ENCODE peak calls at places on chromosome 9, in seven cellular contexts. One of them, this sample, is unnamed.

GRCh38 chr9:91053824-91054223 is 252.2 kb downstream of the SYK start:
- DNase-seq in OCI-LY7: no peak
- DNase-seq in body of pancreas: no peak
- DNase-seq in cardiac muscle cell: no peak
- DNase-seq in fibroblast of lung: no peak
- DNase-seq in astrocyte: no peak
- DNase-seq in ascending aorta: no peak
- DNase-seq in this sample: no peak

GRCh38 chr9:93476924-93477323 is 23.5 kb upstream of the FAM120AOS start:
- DNase-seq in cardiac muscle cell: peak; percentile 31
- DNase-seq in OCI-LY7: no peak
- DNase-seq in body of pancreas: no peak
- DNase-seq in astrocyte: no peak
- DNase-seq in fibroblast of lung: no peak
- DNase-seq in ascending aorta: no peak
- DNase-seq in this sample: no peak

GRCh38 chr9:129166962-129167557 is 11.0 kb downstream of the IER5L start:
- DNase-seq in OCI-LY7: peak; percentile 50
- DNase-seq in ascending aorta: no peak
- DNase-seq in cardiac muscle cell: no peak
- DNase-seq in body of pancreas: peak; percentile 94
- DNase-seq in astrocyte: peak; percentile 67
- DNase-seq in fibroblast of lung: peak; percentile 75
- DNase-seq in this sample: peak; percentile 89

GRCh38 chr9:136484153-136485048 is 1.6 kb upstream of the SEC16A start:
- DNase-seq in ascending aorta: no peak
- DNase-seq in body of pancreas: peak; percentile 68
- DNase-seq in fibroblast of lung: no peak
- DNase-seq in astrocyte: no peak
- DNase-seq in OCI-LY7: no peak
- DNase-seq in cardiac muscle cell: no peak
- DNase-seq in this sample: peak; percentile 81

GRCh38 chr9:6902423-6902822 is 144.7 kb downstream of the KDM4C start:
- DNase-seq in OCI-LY7: no peak
- DNase-seq in astrocyte: peak; percentile 39
- DNase-seq in cardiac muscle cell: no peak
- DNase-seq in body of pancreas: no peak
- DNase-seq in fibroblast of lung: peak; percentile 17
- DNase-seq in ascending aorta: no peak
- DNase-seq in this sample: no peak

GRCh38 chr9:124007468-124008306 is 3.9 kb upstream of the LHX2 start:
- DNase-seq in astrocyte: no peak
- DNase-seq in body of pancreas: no peak
- DNase-seq in OCI-LY7: no peak
- DNase-seq in ascending aorta: no peak
- DNase-seq in fibroblast of lung: no peak
- DNase-seq in cardiac muscle cell: no peak
- DNase-seq in this sample: no peak

GRCh38 chr9:17138503-17138902 is 3.7 kb downstream of the CNTLN start:
- DNase-seq in fibroblast of lung: no peak
- DNase-seq in OCI-LY7: no peak
- DNase-seq in astrocyte: no peak
- DNase-seq in ascending aorta: no peak
- DNase-seq in body of pancreas: no peak
- DNase-seq in cardiac muscle cell: no peak
- DNase-seq in this sample: no peak

GRCh38 chr9:122941560-122942234 is 877 bp downstream of the RABGAP1 start:
- DNase-seq in body of pancreas: no peak
- DNase-seq in astrocyte: peak; percentile 70
- DNase-seq in cardiac muscle cell: peak; percentile 52
- DNase-seq in ascending aorta: no peak
- DNase-seq in fibroblast of lung: peak; percentile 50
- DNase-seq in OCI-LY7: no peak
- DNase-seq in this sample: no peak

GRCh38 chr9:137049544-137050449 is 3.8 kb upstream of the NPDC1 start:
- DNase-seq in ascending aorta: no peak
- DNase-seq in body of pancreas: peak; percentile 79
- DNase-seq in OCI-LY7: peak; percentile 62
- DNase-seq in cardiac muscle cell: peak; percentile 81
- DNase-seq in astrocyte: no peak
- DNase-seq in fibroblast of lung: peak; percentile 58
- DNase-seq in this sample: no peak

GRCh38 chr9:119418721-119419120 is 49.5 kb upstream of the BRINP1 start:
- DNase-seq in body of pancreas: no peak
- DNase-seq in OCI-LY7: no peak
- DNase-seq in cardiac muscle cell: no peak
- DNase-seq in ascending aorta: no peak
- DNase-seq in astrocyte: no peak
- DNase-seq in fibroblast of lung: no peak
- DNase-seq in this sample: no peak

GRCh38 chr9:76646249-76646648 is 118.0 kb upstream of the PCA3 start:
- DNase-seq in OCI-LY7: no peak
- DNase-seq in cardiac muscle cell: no peak
- DNase-seq in astrocyte: peak; percentile 77
- DNase-seq in fibroblast of lung: no peak
- DNase-seq in body of pancreas: no peak
- DNase-seq in ascending aorta: no peak
- DNase-seq in this sample: no peak

GRCh38 chr9:133370680-133371079 is 5.2 kb downstream of the SURF4 start:
- DNase-seq in astrocyte: no peak
- DNase-seq in fibroblast of lung: no peak
- DNase-seq in cardiac muscle cell: no peak
- DNase-seq in ascending aorta: no peak
- DNase-seq in body of pancreas: peak; percentile 64
- DNase-seq in OCI-LY7: no peak
- DNase-seq in this sample: no peak

GRCh38 chr9:115385383-115386122 is 267.6 kb upstream of the TNC start:
- DNase-seq in astrocyte: no peak
- DNase-seq in body of pancreas: no peak
- DNase-seq in cardiac muscle cell: no peak
- DNase-seq in OCI-LY7: no peak
- DNase-seq in fibroblast of lung: no peak
- DNase-seq in ascending aorta: no peak
- DNase-seq in this sample: no peak

GRCh38 chr9:126222835-126223431 is 103.7 kb upstream of the MVB12B start:
- DNase-seq in astrocyte: no peak
- DNase-seq in ascending aorta: no peak
- DNase-seq in OCI-LY7: no peak
- DNase-seq in body of pancreas: no peak
- DNase-seq in cardiac muscle cell: no peak
- DNase-seq in fibroblast of lung: no peak
- DNase-seq in this sample: no peak

GRCh38 chr9:21656776-21657637 is 145.4 kb upstream of the MTAP start:
- DNase-seq in cardiac muscle cell: no peak
- DNase-seq in body of pancreas: no peak
- DNase-seq in OCI-LY7: no peak
- DNase-seq in astrocyte: peak; percentile 94
- DNase-seq in fibroblast of lung: peak; percentile 86
- DNase-seq in ascending aorta: no peak
- DNase-seq in this sample: no peak

GRCh38 chr9:73183917-73184861 is 32.5 kb downstream of the ANXA1 start:
- DNase-seq in body of pancreas: no peak
- DNase-seq in fibroblast of lung: peak; percentile 77
- DNase-seq in OCI-LY7: peak; percentile 52
- DNase-seq in ascending aorta: no peak
- DNase-seq in cardiac muscle cell: peak; percentile 46
- DNase-seq in astrocyte: no peak
- DNase-seq in this sample: no peak

GRCh38 chr9:96175001-96175400 is 127.0 kb downstream of the HSD17B3 start:
- DNase-seq in OCI-LY7: no peak
- DNase-seq in fibroblast of lung: no peak
- DNase-seq in body of pancreas: no peak
- DNase-seq in astrocyte: no peak
- DNase-seq in ascending aorta: no peak
- DNase-seq in cardiac muscle cell: no peak
- DNase-seq in this sample: no peak
- H3K27ac ChIP-seq in OCI-LY7: no peak overlapping the region
- H3K27ac ChIP-seq in fibroblast of lung: no peak overlapping the region
- H3K27ac ChIP-seq in body of pancreas: no peak overlapping the region
- H3K27ac ChIP-seq in astrocyte: no peak overlapping the region
- H3K27ac ChIP-seq in ascending aorta: no peak overlapping the region
- H3K27ac ChIP-seq in cardiac muscle cell: peak overlapping the region; percentile 54
- H3K27ac ChIP-seq in this sample: no peak overlapping the region

DNA sequence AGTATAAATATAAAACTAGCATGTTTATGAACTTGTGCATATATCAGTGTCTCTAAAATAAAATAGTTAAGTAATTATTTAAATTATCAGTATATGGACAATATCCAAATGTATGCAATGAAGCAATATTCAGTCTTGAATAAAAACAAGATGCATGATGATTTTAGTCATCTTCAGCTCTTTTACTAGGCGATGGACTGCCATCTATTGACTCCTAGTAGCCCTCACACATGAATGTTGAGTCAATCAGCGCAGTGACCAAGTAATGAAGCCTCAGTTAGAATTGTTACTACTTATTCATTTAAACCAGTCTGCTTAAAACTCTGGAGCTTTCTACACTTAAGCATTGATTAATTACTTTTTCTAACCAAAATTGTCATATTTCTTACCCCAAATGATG is 92.9 kb upstream of the GRHPR start:
- DNase-seq in body of pancreas: no peak
- DNase-seq in fibroblast of lung: peak; percentile 69
- DNase-seq in OCI-LY7: peak; percentile 88
- DNase-seq in astrocyte: peak; percentile 10
- DNase-seq in ascending aorta: no peak
- DNase-seq in cardiac muscle cell: peak; percentile 9
- DNase-seq in this sample: no peak
- H3K4me1 ChIP-seq in body of pancreas: peaks cover 36% of the 10 kb centered on the region
- H3K4me1 ChIP-seq in fibroblast of lung: no peaks in the 10 kb centered on the region
- H3K4me1 ChIP-seq in OCI-LY7: peaks cover 99% of the 10 kb centered on the region
- H3K4me1 ChIP-seq in astrocyte: peaks cover under 1% of the 10 kb centered on the region
- H3K4me1 ChIP-seq in ascending aorta: no peaks in the 10 kb centered on the region
- H3K4me1 ChIP-seq in cardiac muscle cell: peaks cover 18% of the 10 kb centered on the region
- H3K4me1 ChIP-seq in this sample: no peaks in the 10 kb centered on the region

GRCh38 chr9:105608685-105609598 is 51.0 kb downstream of the FKTN start:
- DNase-seq in cardiac muscle cell: peak; percentile 72
- DNase-seq in astrocyte: peak; percentile 29
- DNase-seq in fibroblast of lung: peak; percentile 71
- DNase-seq in OCI-LY7: peak; percentile 75
- DNase-seq in ascending aorta: no peak
- DNase-seq in body of pancreas: peak; percentile 12
- DNase-seq in this sample: no peak
- TF ChIP-seq CTCF in cardiac muscle cell: peak; percentile 46
- TF ChIP-seq CTCF in astrocyte: peak; percentile 53
- TF ChIP-seq CTCF in fibroblast of lung: peak; percentile 21
- TF ChIP-seq CTCF in OCI-LY7: peak; percentile 92
- TF ChIP-seq CTCF in ascending aorta: peak; percentile 31
- TF ChIP-seq CTCF in body of pancreas: peak; percentile 20
- TF ChIP-seq CTCF in this sample: peak; percentile 57

GRCh38 chr9:108271236-108271635 is 584.5 kb downstream of the ACTL7B start:
- DNase-seq in ascending aorta: no peak
- DNase-seq in OCI-LY7: no peak
- DNase-seq in cardiac muscle cell: no peak
- DNase-seq in fibroblast of lung: no peak
- DNase-seq in astrocyte: no peak
- DNase-seq in body of pancreas: no peak
- DNase-seq in this sample: no peak

GRCh38 chr9:108270041-108270440 is 585.7 kb downstream of the ACTL7B start:
- DNase-seq in fibroblast of lung: no peak
- DNase-seq in ascending aorta: no peak
- DNase-seq in body of pancreas: no peak
- DNase-seq in astrocyte: peak; percentile 45
- DNase-seq in OCI-LY7: no peak
- DNase-seq in cardiac muscle cell: no peak
- DNase-seq in this sample: no peak

GRCh38 chr9:108273988-108274387 is 581.8 kb downstream of the ACTL7B start:
- DNase-seq in body of pancreas: no peak
- DNase-seq in astrocyte: no peak
- DNase-seq in fibroblast of lung: no peak
- DNase-seq in ascending aorta: no peak
- DNase-seq in cardiac muscle cell: no peak
- DNase-seq in OCI-LY7: no peak
- DNase-seq in this sample: no peak

GRCh38 chr9:108272350-108272899 is 583.4 kb downstream of the ACTL7B start:
- DNase-seq in astrocyte: no peak
- DNase-seq in body of pancreas: peak; percentile 69
- DNase-seq in OCI-LY7: peak; percentile 2
- DNase-seq in ascending aorta: peak; percentile 13
- DNase-seq in cardiac muscle cell: peak; percentile 49
- DNase-seq in fibroblast of lung: peak; percentile 80
- DNase-seq in this sample: peak; percentile 66

DNA sequence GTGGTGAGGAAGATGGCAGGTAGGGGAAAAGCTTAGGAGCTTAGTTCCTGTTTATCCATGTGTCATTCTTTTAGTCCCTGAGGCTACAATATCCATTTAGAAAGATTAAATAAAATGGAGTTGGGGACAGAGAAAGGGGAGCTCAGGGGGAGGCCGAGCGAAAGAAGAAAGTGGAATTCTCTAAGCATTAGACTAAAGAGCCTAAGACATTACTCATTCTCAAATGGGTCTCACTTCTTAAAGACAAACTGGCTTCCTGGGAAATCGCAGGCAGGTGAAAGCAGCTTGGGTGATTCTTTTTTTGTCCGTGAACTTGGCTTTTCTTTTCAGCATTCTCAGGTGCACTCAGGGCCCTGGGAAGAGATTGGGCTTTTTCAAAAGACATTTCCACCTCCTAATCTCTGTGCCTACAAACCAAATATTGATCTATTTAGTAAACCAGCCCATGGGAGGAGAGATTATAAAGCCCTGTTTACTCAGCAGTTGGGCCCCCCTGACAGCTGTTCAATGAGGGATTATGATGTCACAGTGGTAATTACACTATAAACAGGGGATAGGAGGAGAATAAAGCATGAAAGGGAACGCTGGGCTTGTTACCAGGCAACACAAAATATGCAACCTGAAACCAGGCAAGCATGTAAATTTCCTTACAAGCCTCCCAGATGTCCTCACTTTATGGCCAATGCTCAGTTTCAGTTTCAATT is 584.0 kb downstream of the ACTL7B start:
- DNase-seq in cardiac muscle cell: no peak
- DNase-seq in fibroblast of lung: peak; percentile 95
- DNase-seq in astrocyte: peak; percentile 75
- DNase-seq in OCI-LY7: no peak
- DNase-seq in body of pancreas: peak; percentile 80
- DNase-seq in ascending aorta: no peak
- DNase-seq in this sample: no peak
- H3K27ac ChIP-seq in cardiac muscle cell: no peak overlapping the region
- H3K27ac ChIP-seq in fibroblast of lung: peak overlapping the region; percentile 53
- H3K27ac ChIP-seq in astrocyte: peak overlapping the region; percentile 22
- H3K27ac ChIP-seq in OCI-LY7: no peak overlapping the region
- H3K27ac ChIP-seq in body of pancreas: no peak overlapping the region
- H3K27ac ChIP-seq in ascending aorta: no peak overlapping the region
- H3K27ac ChIP-seq in this sample: peak overlapping the region; percentile 20

DNA sequence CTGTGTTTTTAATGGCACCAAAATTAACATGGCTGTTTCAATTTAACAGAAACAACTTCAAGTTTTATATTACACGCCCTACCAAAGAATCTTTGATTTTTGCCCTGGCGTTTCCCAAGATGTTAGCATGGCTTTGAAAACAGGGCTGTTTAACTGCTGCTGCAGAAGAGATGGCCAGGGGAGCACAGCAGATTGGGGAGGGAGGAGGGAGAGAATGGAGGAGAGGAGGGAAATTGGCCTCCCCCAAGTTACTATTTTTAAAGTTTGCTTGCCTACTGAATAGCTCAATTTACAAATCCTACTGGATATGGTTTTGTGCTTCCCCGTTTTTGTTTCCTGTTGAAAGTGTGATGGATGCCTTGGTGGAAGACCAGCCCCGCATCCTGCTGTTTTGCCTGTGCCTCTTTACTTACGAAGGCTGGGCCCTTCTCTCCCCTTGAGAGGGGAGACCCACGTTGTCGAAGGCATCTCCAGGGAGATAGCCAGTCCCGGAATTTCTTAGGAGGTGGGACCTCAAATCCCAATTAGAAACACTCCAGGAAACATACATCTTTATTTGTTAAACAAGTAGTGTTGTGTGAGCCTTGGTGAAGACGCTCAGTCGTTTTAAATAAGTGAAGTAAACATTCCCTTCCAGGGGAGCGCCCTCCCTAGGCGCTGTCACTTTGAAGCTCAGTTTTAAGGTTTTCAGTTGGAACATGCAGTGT is 98.6 kb downstream of the AOPEP start:
- DNase-seq in OCI-LY7: no peak
- DNase-seq in fibroblast of lung: no peak
- DNase-seq in body of pancreas: no peak
- DNase-seq in ascending aorta: no peak
- DNase-seq in cardiac muscle cell: no peak
- DNase-seq in astrocyte: no peak
- DNase-seq in this sample: no peak
- H3K4me1 ChIP-seq in OCI-LY7: peaks cover 7% of the 10 kb centered on the region
- H3K4me1 ChIP-seq in fibroblast of lung: no peaks in the 10 kb centered on the region
- H3K4me1 ChIP-seq in body of pancreas: peaks cover 7% of the 10 kb centered on the region
- H3K4me1 ChIP-seq in ascending aorta: peaks cover 49% of the 10 kb centered on the region
- H3K4me1 ChIP-seq in cardiac muscle cell: peaks cover 31% of the 10 kb centered on the region
- H3K4me1 ChIP-seq in astrocyte: peaks cover 13% of the 10 kb centered on the region
- H3K4me1 ChIP-seq in this sample: peaks cover 29% of the 10 kb centered on the region